ENCODE peak calls at places on chromosomes 5 and 9, in five cellular contexts. One of them, this sample, is unnamed.

GRCh38 chr9:126275386-126276001 is 51.1 kb upstream of the MVB12B start:
- DNase-seq in A549: no peak
- DNase-seq in endothelial cell of umbilical vein: peak
- DNase-seq in HepG2: no peak
- DNase-seq in GM12878: no peak
- DNase-seq in this sample: no peak

GRCh38 chr5:119323630-119324000 is 32.2 kb upstream of the TNFAIP8 start:
- DNase-seq in A549: no peak
- DNase-seq in endothelial cell of umbilical vein: peak
- DNase-seq in HepG2: no peak
- DNase-seq in GM12878: no peak
- DNase-seq in this sample: no peak

GRCh38 chr9:83151627-83152137 is 88.7 kb upstream of the RASEF start:
- DNase-seq in A549: no peak
- DNase-seq in endothelial cell of umbilical vein: no peak
- DNase-seq in HepG2: no peak
- DNase-seq in GM12878: no peak
- DNase-seq in this sample: no peak

GRCh38 chr5:10588779-10589447 is 25.0 kb downstream of the ANKRD33B start:
- DNase-seq in A549: no peak
- DNase-seq in endothelial cell of umbilical vein: no peak
- DNase-seq in HepG2: no peak
- DNase-seq in GM12878: no peak
- DNase-seq in this sample: peak

GRCh38 chr9:98430535-98430934 is 175.1 kb upstream of the TBC1D2 start:
- DNase-seq in A549: no peak
- DNase-seq in endothelial cell of umbilical vein: no peak
- DNase-seq in HepG2: no peak
- DNase-seq in GM12878: no peak
- DNase-seq in this sample: no peak

GRCh38 chr5:31864015-31864414 is 225.1 kb downstream of the PDZD2 start:
- DNase-seq in A549: no peak
- DNase-seq in endothelial cell of umbilical vein: no peak
- DNase-seq in HepG2: no peak
- DNase-seq in GM12878: no peak
- DNase-seq in this sample: no peak

GRCh38 chr9:99822596-99823391 is 1.1 kb downstream of the NR4A3 start:
- DNase-seq in A549: peak
- DNase-seq in endothelial cell of umbilical vein: peak
- DNase-seq in HepG2: peak
- DNase-seq in GM12878: no peak
- DNase-seq in this sample: peak

GRCh38 chr5:107617052-107617451 is 53.7 kb downstream of the EFNA5 start:
- DNase-seq in A549: no peak
- DNase-seq in endothelial cell of umbilical vein: no peak
- DNase-seq in HepG2: no peak
- DNase-seq in GM12878: no peak
- DNase-seq in this sample: no peak

GRCh38 chr9:14271078-14271673 is 42.8 kb downstream of the NFIB start:
- DNase-seq in A549: no peak
- DNase-seq in endothelial cell of umbilical vein: peak
- DNase-seq in HepG2: peak
- DNase-seq in GM12878: no peak
- DNase-seq in this sample: no peak

GRCh38 chr9:18739641-18740318 is 265.8 kb downstream of the ADAMTSL1 start:
- DNase-seq in A549: no peak
- DNase-seq in endothelial cell of umbilical vein: no peak
- DNase-seq in HepG2: no peak
- DNase-seq in GM12878: no peak
- DNase-seq in this sample: no peak

GRCh38 chr5:69493235-69493925 is 790 bp downstream of the OCLN start:
- DNase-seq in A549: peak
- DNase-seq in endothelial cell of umbilical vein: peak
- DNase-seq in HepG2: no peak
- DNase-seq in GM12878: no peak
- DNase-seq in this sample: peak

GRCh38 chr5:167970002-167970401 is 321.4 kb upstream of the WWC1 start:
- DNase-seq in A549: no peak
- DNase-seq in endothelial cell of umbilical vein: no peak
- DNase-seq in HepG2: no peak
- DNase-seq in GM12878: no peak
- DNase-seq in this sample: no peak

GRCh38 chr5:19986806-19987205 is 1.2 kb downstream of the CDH18 start:
- DNase-seq in A549: no peak
- DNase-seq in endothelial cell of umbilical vein: no peak
- DNase-seq in HepG2: no peak
- DNase-seq in GM12878: no peak
- DNase-seq in this sample: no peak

GRCh38 chr5:160656961-160657570 is 194.9 kb downstream of the ATP10B start:
- DNase-seq in A549: no peak
- DNase-seq in endothelial cell of umbilical vein: no peak
- DNase-seq in HepG2: no peak
- DNase-seq in GM12878: no peak
- DNase-seq in this sample: no peak

GRCh38 chr5:95817430-95817829 is 5.1 kb downstream of the GLRX start:
- DNase-seq in A549: no peak
- DNase-seq in endothelial cell of umbilical vein: no peak
- DNase-seq in HepG2: no peak
- DNase-seq in GM12878: no peak
- DNase-seq in this sample: no peak

GRCh38 chr9:125549465-125550215 is 157.4 kb downstream of the MAPKAP1 start:
- DNase-seq in A549: no peak
- DNase-seq in endothelial cell of umbilical vein: peak
- DNase-seq in HepG2: peak
- DNase-seq in GM12878: no peak
- DNase-seq in this sample: no peak

GRCh38 chr9:3292311-3292710 is 233.5 kb downstream of the RFX3 start:
- DNase-seq in A549: no peak
- DNase-seq in endothelial cell of umbilical vein: no peak
- DNase-seq in HepG2: no peak
- DNase-seq in GM12878: no peak
- DNase-seq in this sample: no peak

GRCh38 chr9:99433555-99433954 is 211.5 kb downstream of the SEC61B start:
- DNase-seq in A549: peak
- DNase-seq in endothelial cell of umbilical vein: peak
- DNase-seq in HepG2: peak
- DNase-seq in GM12878: peak
- DNase-seq in this sample: peak

GRCh38 chr5:76391014-76391413 is 12.1 kb upstream of the IQGAP2 start:
- DNase-seq in A549: no peak
- DNase-seq in endothelial cell of umbilical vein: no peak
- DNase-seq in HepG2: no peak
- DNase-seq in GM12878: no peak
- DNase-seq in this sample: no peak

GRCh38 chr9:8694983-8695588 is 895.5 kb upstream of the DMAC1 start:
- DNase-seq in A549: no peak
- DNase-seq in endothelial cell of umbilical vein: no peak
- DNase-seq in HepG2: no peak
- DNase-seq in GM12878: no peak
- DNase-seq in this sample: no peak

GRCh38 chr5:172412724-172413260 is 41.5 kb downstream of the SH3PXD2B start:
- DNase-seq in A549: no peak
- DNase-seq in endothelial cell of umbilical vein: peak
- DNase-seq in HepG2: no peak
- DNase-seq in GM12878: peak
- DNase-seq in this sample: peak

GRCh38 chr9:127773981-127774380 is 4.5 kb downstream of the SH2D3C start:
- DNase-seq in A549: no peak
- DNase-seq in endothelial cell of umbilical vein: no peak
- DNase-seq in HepG2: no peak
- DNase-seq in GM12878: no peak
- DNase-seq in this sample: no peak

GRCh38 chr5:34460496-34460895 is 195.6 kb upstream of the RAI14 start:
- DNase-seq in A549: no peak
- DNase-seq in endothelial cell of umbilical vein: no peak
- DNase-seq in HepG2: no peak
- DNase-seq in GM12878: no peak
- DNase-seq in this sample: no peak

GRCh38 chr9:134474656-134475050 is 148.4 kb downstream of the RXRA start:
- DNase-seq in A549: no peak
- DNase-seq in endothelial cell of umbilical vein: no peak
- DNase-seq in HepG2: no peak
- DNase-seq in GM12878: no peak
- DNase-seq in this sample: no peak

GRCh38 chr5:104198156-104198555 is 635.6 kb upstream of the NUDT12 start:
- DNase-seq in A549: no peak
- DNase-seq in endothelial cell of umbilical vein: no peak
- DNase-seq in HepG2: peak
- DNase-seq in GM12878: no peak
- DNase-seq in this sample: no peak

GRCh38 chr5:95963650-95964410 is 2.2 kb upstream of the ELL2 start:
- DNase-seq in A549: no peak
- DNase-seq in endothelial cell of umbilical vein: no peak
- DNase-seq in HepG2: no peak
- DNase-seq in GM12878: no peak
- DNase-seq in this sample: no peak

GRCh38 chr5:100553209-100553608 is 18.0 kb downstream of the FAM174A start:
- DNase-seq in A549: no peak
- DNase-seq in endothelial cell of umbilical vein: no peak
- DNase-seq in HepG2: no peak
- DNase-seq in GM12878: no peak
- DNase-seq in this sample: no peak

GRCh38 chr5:132451387-132451786 is 39.2 kb downstream of the IRF1 start:
- DNase-seq in A549: no peak
- DNase-seq in endothelial cell of umbilical vein: no peak
- DNase-seq in HepG2: no peak
- DNase-seq in GM12878: no peak
- DNase-seq in this sample: no peak

GRCh38 chr5:110086658-110087388 is 397.1 kb downstream of the MAN2A1 start:
- DNase-seq in A549: no peak
- DNase-seq in endothelial cell of umbilical vein: no peak
- DNase-seq in HepG2: no peak
- DNase-seq in GM12878: no peak
- DNase-seq in this sample: peak

GRCh38 chr9:81031422-81032029 is 657.8 kb downstream of the TLE1 start:
- DNase-seq in A549: no peak
- DNase-seq in endothelial cell of umbilical vein: no peak
- DNase-seq in HepG2: no peak
- DNase-seq in GM12878: no peak
- DNase-seq in this sample: no peak

GRCh38 chr5:40841068-40841805 is at the start of gene CARD6:
- DNase-seq in A549: peak
- DNase-seq in endothelial cell of umbilical vein: peak
- DNase-seq in HepG2: no peak
- DNase-seq in GM12878: no peak
- DNase-seq in this sample: peak

GRCh38 chr9:89677696-89678393 is 73.0 kb downstream of the GADD45G start:
- DNase-seq in A549: no peak
- DNase-seq in endothelial cell of umbilical vein: no peak
- DNase-seq in HepG2: no peak
- DNase-seq in GM12878: no peak
- DNase-seq in this sample: no peak

GRCh38 chr9:89679006-89679395 is 74.2 kb downstream of the GADD45G start:
- DNase-seq in A549: no peak
- DNase-seq in endothelial cell of umbilical vein: no peak
- DNase-seq in HepG2: no peak
- DNase-seq in GM12878: no peak
- DNase-seq in this sample: no peak

GRCh38 chr9:89676281-89676680 is 71.5 kb downstream of the GADD45G start:
- DNase-seq in A549: no peak
- DNase-seq in endothelial cell of umbilical vein: no peak
- DNase-seq in HepG2: no peak
- DNase-seq in GM12878: no peak
- DNase-seq in this sample: no peak

GRCh38 chr9:89679581-89679980 is 74.8 kb downstream of the GADD45G start:
- DNase-seq in A549: no peak
- DNase-seq in endothelial cell of umbilical vein: no peak
- DNase-seq in HepG2: no peak
- DNase-seq in GM12878: no peak
- DNase-seq in this sample: no peak

GRCh38 chr9:89678394-89679005 is 73.7 kb downstream of the GADD45G start:
- DNase-seq in A549: no peak
- DNase-seq in endothelial cell of umbilical vein: no peak
- DNase-seq in HepG2: no peak
- DNase-seq in GM12878: no peak
- DNase-seq in this sample: no peak
- H3K4me3 ChIP-seq in A549: no peak
- H3K4me3 ChIP-seq in endothelial cell of umbilical vein: no peak
- H3K4me3 ChIP-seq in HepG2: no peak
- H3K4me3 ChIP-seq in GM12878: no peak
- H3K4me3 ChIP-seq in this sample: no peak

GRCh38 chr9:90896231-90896630 is 94.6 kb downstream of the SYK start:
- DNase-seq in A549: no peak
- DNase-seq in endothelial cell of umbilical vein: no peak
- DNase-seq in HepG2: no peak
- DNase-seq in GM12878: no peak
- DNase-seq in this sample: no peak

GRCh38 chr9:90899287-90899686 is 97.7 kb downstream of the SYK start:
- DNase-seq in A549: no peak
- DNase-seq in endothelial cell of umbilical vein: no peak
- DNase-seq in HepG2: no peak
- DNase-seq in GM12878: no peak
- DNase-seq in this sample: no peak

GRCh38 chr9:90895786-90896185 is 94.2 kb downstream of the SYK start:
- DNase-seq in A549: no peak
- DNase-seq in endothelial cell of umbilical vein: no peak
- DNase-seq in HepG2: no peak
- DNase-seq in GM12878: no peak
- DNase-seq in this sample: no peak

GRCh38 chr9:90900130-90900529 is 98.5 kb downstream of the SYK start:
- DNase-seq in A549: no peak
- DNase-seq in endothelial cell of umbilical vein: no peak
- DNase-seq in HepG2: no peak
- DNase-seq in GM12878: no peak
- DNase-seq in this sample: no peak

DNA sequence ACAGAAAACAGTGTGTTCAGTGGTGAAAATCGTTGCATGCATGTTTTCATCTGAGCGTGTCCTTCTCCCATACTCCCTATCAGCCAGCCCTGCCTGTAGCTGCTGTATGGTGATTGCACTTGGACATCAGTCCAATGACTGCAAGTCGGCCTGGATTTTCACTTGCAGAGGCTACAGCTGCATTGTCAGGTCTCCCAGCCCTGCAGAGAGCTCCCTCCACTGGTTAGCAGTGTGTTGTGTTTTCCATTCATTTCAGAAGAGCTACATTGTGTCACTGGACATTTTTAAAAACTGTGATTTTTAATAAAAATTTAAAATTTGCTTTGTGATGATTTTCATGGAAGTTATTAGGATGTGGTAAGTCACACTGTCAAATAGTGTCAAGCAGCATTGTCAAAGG is 96.6 kb downstream of the SYK start:
- DNase-seq in A549: no peak
- DNase-seq in endothelial cell of umbilical vein: no peak
- DNase-seq in HepG2: no peak
- DNase-seq in GM12878: no peak
- DNase-seq in this sample: no peak
- TF ChIP-seq CTCF in A549: no peak
- TF ChIP-seq CTCF in endothelial cell of umbilical vein: no peak
- TF ChIP-seq CTCF in HepG2: peak
- TF ChIP-seq CTCF in GM12878: no peak
- TF ChIP-seq CTCF in this sample: no peak

GRCh38 chr9:95005276-95006141 is 279.0 kb downstream of the AOPEP start:
- DNase-seq in A549: no peak
- DNase-seq in endothelial cell of umbilical vein: no peak
- DNase-seq in HepG2: no peak
- DNase-seq in GM12878: no peak
- DNase-seq in this sample: no peak
- TF ChIP-seq MYC in A549: no peak
- TF ChIP-seq MYC in endothelial cell of umbilical vein: no peak
- TF ChIP-seq MYC in HepG2: no peak
- TF ChIP-seq MYC in GM12878: no peak
- TF ChIP-seq MYC in this sample: no peak

GRCh38 chr5:430214-430925 is 12.6 kb upstream of the EXOC3 start:
- DNase-seq in A549: no peak
- DNase-seq in endothelial cell of umbilical vein: no peak
- DNase-seq in HepG2: no peak
- DNase-seq in GM12878: no peak
- DNase-seq in this sample: no peak
- H3K4me3 ChIP-seq in A549: no peak
- H3K4me3 ChIP-seq in endothelial cell of umbilical vein: no peak
- H3K4me3 ChIP-seq in HepG2: no peak
- H3K4me3 ChIP-seq in GM12878: no peak
- H3K4me3 ChIP-seq in this sample: no peak